ENCODE peak calls at places on chromosomes 16 and 17, in ten cellular contexts. One of them, this sample, is unnamed.

GRCh38 chr16:30183961-30184429 is 593 bp downstream of the CORO1A start:
- DNase-seq in IMR-90: no peak
- DNase-seq in suprapubic skin: no peak
- DNase-seq in heart left ventricle: peak; percentile 41
- DNase-seq in breast epithelium: no peak
- DNase-seq in testis: no peak
- DNase-seq in esophagus muscularis mucosa: no peak
- DNase-seq in transverse colon: peak; percentile 76
- DNase-seq in A549: no peak
- DNase-seq in H1: no peak
- DNase-seq in this sample: peak; percentile 15

GRCh38 chr17:81955058-81955681 is 5.8 kb downstream of the NOTUM start:
- DNase-seq in IMR-90: no peak
- DNase-seq in suprapubic skin: no peak
- DNase-seq in heart left ventricle: no peak
- DNase-seq in breast epithelium: no peak
- DNase-seq in testis: no peak
- DNase-seq in esophagus muscularis mucosa: no peak
- DNase-seq in transverse colon: no peak
- DNase-seq in A549: no peak
- DNase-seq in H1: no peak
- DNase-seq in this sample: no peak

GRCh38 chr16:85037050-85037410 is 9.4 kb downstream of the KIAA0513 start:
- DNase-seq in IMR-90: peak; percentile 97
- DNase-seq in suprapubic skin: no peak
- DNase-seq in heart left ventricle: no peak
- DNase-seq in breast epithelium: no peak
- DNase-seq in testis: no peak
- DNase-seq in esophagus muscularis mucosa: no peak
- DNase-seq in transverse colon: no peak
- DNase-seq in A549: no peak
- DNase-seq in H1: no peak
- DNase-seq in this sample: no peak

GRCh38 chr16:68665501-68665900 is 20.4 kb downstream of the CDH3 start:
- DNase-seq in IMR-90: no peak
- DNase-seq in suprapubic skin: no peak
- DNase-seq in heart left ventricle: no peak
- DNase-seq in breast epithelium: no peak
- DNase-seq in testis: no peak
- DNase-seq in esophagus muscularis mucosa: no peak
- DNase-seq in transverse colon: no peak
- DNase-seq in A549: no peak
- DNase-seq in H1: no peak
- DNase-seq in this sample: no peak

GRCh38 chr16:27718767-27719445 is 169.0 kb downstream of the KATNIP start:
- DNase-seq in IMR-90: no peak
- DNase-seq in suprapubic skin: no peak
- DNase-seq in heart left ventricle: no peak
- DNase-seq in breast epithelium: no peak
- DNase-seq in testis: peak; percentile 92
- DNase-seq in esophagus muscularis mucosa: no peak
- DNase-seq in transverse colon: no peak
- DNase-seq in A549: no peak
- DNase-seq in H1: no peak
- DNase-seq in this sample: peak; percentile 19

GRCh38 chr17:78597923-78598545 is 20.8 kb upstream of the DNAH17 start:
- DNase-seq in IMR-90: peak; percentile 86
- DNase-seq in suprapubic skin: no peak
- DNase-seq in heart left ventricle: peak; percentile 26
- DNase-seq in breast epithelium: no peak
- DNase-seq in testis: no peak
- DNase-seq in esophagus muscularis mucosa: no peak
- DNase-seq in transverse colon: no peak
- DNase-seq in A549: no peak
- DNase-seq in H1: no peak
- DNase-seq in this sample: no peak

GRCh38 chr17:77297693-77298666 is 157.2 kb downstream of the SEC14L1 start:
- DNase-seq in IMR-90: no peak
- DNase-seq in suprapubic skin: no peak
- DNase-seq in heart left ventricle: no peak
- DNase-seq in breast epithelium: no peak
- DNase-seq in testis: no peak
- DNase-seq in esophagus muscularis mucosa: no peak
- DNase-seq in transverse colon: no peak
- DNase-seq in A549: no peak
- DNase-seq in H1: no peak
- DNase-seq in this sample: no peak

GRCh38 chr16:53737563-53737962 is 33.6 kb downstream of the FTO start:
- DNase-seq in IMR-90: no peak
- DNase-seq in suprapubic skin: no peak
- DNase-seq in heart left ventricle: no peak
- DNase-seq in breast epithelium: no peak
- DNase-seq in testis: no peak
- DNase-seq in esophagus muscularis mucosa: no peak
- DNase-seq in transverse colon: no peak
- DNase-seq in A549: no peak
- DNase-seq in H1: no peak
- DNase-seq in this sample: no peak

GRCh38 chr17:79955961-79956735 is 79.5 kb downstream of the TBC1D16 start:
- DNase-seq in IMR-90: no peak
- DNase-seq in suprapubic skin: peak; percentile 54
- DNase-seq in heart left ventricle: no peak
- DNase-seq in breast epithelium: peak; percentile 37
- DNase-seq in testis: no peak
- DNase-seq in esophagus muscularis mucosa: no peak
- DNase-seq in transverse colon: no peak
- DNase-seq in A549: no peak
- DNase-seq in H1: no peak
- DNase-seq in this sample: peak; percentile 8

DNA sequence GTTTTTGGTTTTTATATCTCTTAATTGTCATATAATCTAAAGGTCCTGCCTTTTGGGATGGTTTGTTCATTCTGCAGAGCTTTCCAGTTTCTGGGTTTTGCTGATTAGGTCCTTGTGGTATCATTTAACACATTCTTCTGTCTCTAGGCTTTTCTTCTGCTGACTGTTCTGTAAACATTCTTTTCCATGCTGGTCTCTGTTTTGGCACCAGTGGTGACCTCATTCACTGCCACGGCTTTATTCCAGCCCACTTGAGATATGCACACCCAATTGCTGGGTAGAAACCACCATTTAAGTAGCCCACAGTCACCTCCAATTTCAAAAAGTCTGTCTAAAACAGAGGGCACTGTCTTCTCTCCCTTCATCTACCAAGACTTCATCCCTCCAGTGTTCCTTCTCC is 31.1 kb upstream of the COX10 start:
- DNase-seq in IMR-90: peak; percentile 63
- DNase-seq in suprapubic skin: no peak
- DNase-seq in heart left ventricle: no peak
- DNase-seq in breast epithelium: no peak
- DNase-seq in testis: no peak
- DNase-seq in esophagus muscularis mucosa: no peak
- DNase-seq in transverse colon: no peak
- DNase-seq in A549: no peak
- DNase-seq in H1: no peak
- DNase-seq in this sample: no peak
- H3K4me1 ChIP-seq in IMR-90: peaks cover 2% of the 10 kb centered on the region
- H3K4me1 ChIP-seq in suprapubic skin: no peaks in the 10 kb centered on the region
- H3K4me1 ChIP-seq in heart left ventricle: peaks cover 5% of the 10 kb centered on the region
- H3K4me1 ChIP-seq in breast epithelium: no peaks in the 10 kb centered on the region
- H3K4me1 ChIP-seq in testis: no peaks in the 10 kb centered on the region
- H3K4me1 ChIP-seq in esophagus muscularis mucosa: peaks cover 14% of the 10 kb centered on the region
- H3K4me1 ChIP-seq in transverse colon: peaks cover 5% of the 10 kb centered on the region
- H3K4me1 ChIP-seq in A549: no peaks in the 10 kb centered on the region
- H3K4me1 ChIP-seq in H1: no peaks in the 10 kb centered on the region
- H3K4me1 ChIP-seq in this sample: no peaks in the 10 kb centered on the region

GRCh38 chr17:45034599-45034998 is 16.8 kb downstream of the DCAKD start:
- DNase-seq in IMR-90: no peak
- DNase-seq in suprapubic skin: no peak
- DNase-seq in heart left ventricle: no peak
- DNase-seq in breast epithelium: no peak
- DNase-seq in testis: no peak
- DNase-seq in esophagus muscularis mucosa: no peak
- DNase-seq in transverse colon: no peak
- DNase-seq in A549: no peak
- DNase-seq in H1: no peak
- DNase-seq in this sample: no peak

GRCh38 chr17:45040459-45040858 is 11.0 kb downstream of the DCAKD start:
- DNase-seq in IMR-90: no peak
- DNase-seq in suprapubic skin: no peak
- DNase-seq in heart left ventricle: no peak
- DNase-seq in breast epithelium: no peak
- DNase-seq in testis: no peak
- DNase-seq in esophagus muscularis mucosa: no peak
- DNase-seq in transverse colon: no peak
- DNase-seq in A549: no peak
- DNase-seq in H1: peak; percentile 55
- DNase-seq in this sample: no peak

GRCh38 chr17:45038771-45039634 is 12.4 kb downstream of the DCAKD start:
- DNase-seq in IMR-90: no peak
- DNase-seq in suprapubic skin: no peak
- DNase-seq in heart left ventricle: no peak
- DNase-seq in breast epithelium: peak; percentile 64
- DNase-seq in testis: no peak
- DNase-seq in esophagus muscularis mucosa: no peak
- DNase-seq in transverse colon: no peak
- DNase-seq in A549: no peak
- DNase-seq in H1: no peak
- DNase-seq in this sample: no peak

GRCh38 chr17:45035848-45036247 is 15.6 kb downstream of the DCAKD start:
- DNase-seq in IMR-90: no peak
- DNase-seq in suprapubic skin: no peak
- DNase-seq in heart left ventricle: no peak
- DNase-seq in breast epithelium: no peak
- DNase-seq in testis: no peak
- DNase-seq in esophagus muscularis mucosa: no peak
- DNase-seq in transverse colon: no peak
- DNase-seq in A549: no peak
- DNase-seq in H1: no peak
- DNase-seq in this sample: no peak

DNA sequence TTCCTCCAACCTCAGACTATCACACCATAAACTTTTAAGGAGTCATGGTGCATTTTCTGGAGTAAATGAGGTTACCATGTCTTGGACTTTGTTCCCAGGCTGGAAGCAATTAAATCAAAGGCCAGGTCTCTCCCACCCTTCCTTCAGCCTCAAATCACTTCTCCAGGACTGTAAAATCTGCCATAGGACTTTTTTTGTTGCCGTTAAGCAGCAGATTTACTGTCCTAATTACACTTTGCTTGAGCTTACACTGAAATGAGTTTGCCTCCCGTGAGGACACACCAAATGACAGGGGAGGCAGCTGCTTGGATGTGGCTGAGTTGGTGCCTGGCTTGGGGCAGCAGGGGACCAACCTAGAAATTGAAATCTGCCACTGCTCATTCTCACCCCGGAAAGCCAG is 14.7 kb downstream of the DCAKD start:
- DNase-seq in IMR-90: no peak
- DNase-seq in suprapubic skin: no peak
- DNase-seq in heart left ventricle: no peak
- DNase-seq in breast epithelium: no peak
- DNase-seq in testis: no peak
- DNase-seq in esophagus muscularis mucosa: no peak
- DNase-seq in transverse colon: peak; percentile 51
- DNase-seq in A549: no peak
- DNase-seq in H1: no peak
- DNase-seq in this sample: no peak
- TF ChIP-seq POLR2A in IMR-90: no peak
- TF ChIP-seq POLR2A in suprapubic skin: no peak
- TF ChIP-seq POLR2A in heart left ventricle: no peak
- TF ChIP-seq POLR2A in breast epithelium: no peak
- TF ChIP-seq POLR2A in testis: no peak
- TF ChIP-seq POLR2A in esophagus muscularis mucosa: no peak
- TF ChIP-seq POLR2A in transverse colon: no peak
- TF ChIP-seq POLR2A in A549: no peak
- TF ChIP-seq POLR2A in H1: no peak
- TF ChIP-seq POLR2A in this sample: no peak

DNA sequence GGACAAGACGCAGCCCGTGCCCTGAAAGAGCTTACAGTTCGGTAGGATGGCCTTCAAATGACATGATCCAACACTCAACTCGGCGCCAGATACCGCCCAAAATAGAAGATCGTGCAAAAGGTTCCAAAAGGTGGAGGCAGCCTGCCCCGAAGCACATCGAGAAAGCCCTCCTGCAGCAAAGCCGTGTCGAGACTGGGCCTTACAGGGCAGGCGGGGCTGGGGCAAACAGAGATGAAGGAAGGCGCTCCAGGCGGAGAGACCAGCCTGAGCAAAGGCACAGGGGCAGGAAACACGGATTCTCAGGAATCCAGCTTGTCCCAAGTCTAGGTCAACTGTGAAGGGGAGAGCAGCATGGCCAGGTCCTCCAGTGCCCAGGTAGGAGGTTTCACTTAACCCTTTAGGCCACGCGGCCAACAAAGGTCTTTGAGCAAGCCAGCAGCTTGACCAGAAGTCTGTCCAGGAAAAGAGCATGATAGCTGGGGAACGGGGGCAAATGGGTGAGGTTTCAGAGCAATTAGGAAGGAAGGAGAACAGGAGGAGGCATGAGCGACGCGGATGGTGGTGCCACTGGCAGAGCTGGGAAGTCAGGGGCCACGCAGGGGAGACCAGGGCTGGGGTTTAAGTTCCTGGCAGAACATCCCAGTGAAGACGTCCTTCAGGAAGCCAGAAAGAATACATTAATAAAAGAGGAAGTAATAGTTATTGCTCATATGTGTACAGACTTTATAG is 21.2 kb upstream of the EIF1 start:
- DNase-seq in IMR-90: no peak
- DNase-seq in suprapubic skin: no peak
- DNase-seq in heart left ventricle: peak; percentile 23
- DNase-seq in breast epithelium: no peak
- DNase-seq in testis: no peak
- DNase-seq in esophagus muscularis mucosa: no peak
- DNase-seq in transverse colon: no peak
- DNase-seq in A549: no peak
- DNase-seq in H1: no peak
- DNase-seq in this sample: no peak
- H3K4me1 ChIP-seq in IMR-90: peaks cover 11% of the 10 kb centered on the region
- H3K4me1 ChIP-seq in suprapubic skin: peaks cover 53% of the 10 kb centered on the region
- H3K4me1 ChIP-seq in heart left ventricle: peaks cover 18% of the 10 kb centered on the region
- H3K4me1 ChIP-seq in breast epithelium: peaks cover 9% of the 10 kb centered on the region
- H3K4me1 ChIP-seq in testis: peaks cover 7% of the 10 kb centered on the region
- H3K4me1 ChIP-seq in esophagus muscularis mucosa: peaks cover 28% of the 10 kb centered on the region
- H3K4me1 ChIP-seq in transverse colon: no peaks in the 10 kb centered on the region
- H3K4me1 ChIP-seq in A549: peaks cover 23% of the 10 kb centered on the region
- H3K4me1 ChIP-seq in H1: no peaks in the 10 kb centered on the region
- H3K4me1 ChIP-seq in this sample: peaks cover 21% of the 10 kb centered on the region

DNA sequence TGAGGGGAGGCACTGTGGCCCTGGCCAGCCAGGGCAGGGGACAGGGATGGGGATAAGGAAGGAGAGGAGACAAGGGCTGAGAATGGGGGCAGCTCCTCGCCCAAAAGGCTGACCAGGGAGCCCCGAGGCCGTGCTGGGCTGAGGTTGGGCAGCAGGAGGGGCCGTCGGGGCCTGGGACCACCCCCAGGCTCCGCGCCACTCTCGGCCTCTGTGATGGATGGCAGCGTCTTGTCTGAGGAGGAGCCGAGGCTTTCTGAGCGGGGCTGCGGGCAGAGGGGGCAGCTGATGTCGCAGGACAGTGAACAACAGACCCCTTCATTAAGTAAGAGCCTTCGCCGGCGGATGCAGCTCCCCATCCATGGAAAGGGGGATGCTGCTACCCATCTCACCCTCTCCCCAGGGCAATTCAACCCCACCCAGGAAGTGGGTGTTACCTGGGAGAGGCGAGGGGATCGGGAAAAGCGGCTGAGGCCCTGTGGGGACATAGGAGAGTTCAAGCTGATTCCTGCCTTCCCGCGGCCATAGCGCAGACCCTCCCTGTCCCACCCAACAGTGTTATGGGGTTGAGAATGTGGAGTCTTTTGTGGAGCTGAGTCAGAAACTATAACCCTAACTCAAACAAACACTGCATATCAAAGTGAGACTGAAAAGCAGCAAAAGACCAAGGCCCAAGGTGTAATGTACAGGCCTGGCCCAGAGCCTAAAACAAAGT is 9.1 kb upstream of the RAB5C start:
- DNase-seq in IMR-90: no peak
- DNase-seq in suprapubic skin: no peak
- DNase-seq in heart left ventricle: no peak
- DNase-seq in breast epithelium: no peak
- DNase-seq in testis: no peak
- DNase-seq in esophagus muscularis mucosa: no peak
- DNase-seq in transverse colon: no peak
- DNase-seq in A549: no peak
- DNase-seq in H1: no peak
- DNase-seq in this sample: no peak
- TF ChIP-seq POLR2A in IMR-90: no peak
- TF ChIP-seq POLR2A in suprapubic skin: no peak
- TF ChIP-seq POLR2A in heart left ventricle: no peak
- TF ChIP-seq POLR2A in breast epithelium: no peak
- TF ChIP-seq POLR2A in testis: no peak
- TF ChIP-seq POLR2A in esophagus muscularis mucosa: no peak
- TF ChIP-seq POLR2A in transverse colon: no peak
- TF ChIP-seq POLR2A in A549: no peak
- TF ChIP-seq POLR2A in H1: no peak
- TF ChIP-seq POLR2A in this sample: no peak